ENCODE peak calls at places on chromosomes 16 and 17, in five cellular contexts. R is cardiac fibroblast, A is pons, T is astrocyte of the cerebellum, E is C1 segment of cervical spinal cord. J is an unnamed sample.

GRCh38 chr17:58280480-58281217 is at the start of gene MPO:
- DNase-seq in R (no peak), A (no peak), T (no peak), E (no peak), J (no peak)

GRCh38 chr17:44308865-44309264 is 464 bp downstream of the RUNDC3A start:
- DNase-seq in R (no peak), A (peak; percentile 46), T (no peak), E (peak; percentile 61), J (peak; percentile 28)

GRCh38 chr16:66660422-66661209 is 35.9 kb downstream of the CMTM4 start:
- DNase-seq in R (peak; percentile 89), A (peak; percentile 85), T (peak; percentile 57), E (peak; percentile 29), J (peak; percentile 72)

GRCh38 chr17:2844386-2844785 is 48.1 kb downstream of the RAP1GAP2 start:
- DNase-seq in R (no peak), A (no peak), T (no peak), E (no peak), J (no peak)

GRCh38 chr17:1180958-1181768 is 1.4 kb upstream of the ABR start:
- DNase-seq in R (no peak), A (no peak), T (no peak), E (no peak), J (no peak)

GRCh38 chr16:3774156-3774767 is 56.9 kb upstream of the TRAP1 start:
- DNase-seq in R (peak; percentile 61), A (peak; percentile 56), T (no peak), E (peak; percentile 2), J (no peak)

GRCh38 chr16:48574148-48574547 is 35.8 kb downstream of the N4BP1 start:
- DNase-seq in R (peak; percentile 52), A (no peak), T (no peak), E (no peak), J (no peak)

GRCh38 chr17:16304832-16305231 is 48.4 kb downstream of the CENPV start:
- DNase-seq in R (peak; percentile 53), A (no peak), T (no peak), E (no peak), J (no peak)

GRCh38 chr16:70725912-70726828 is 40.3 kb upstream of the MTSS2 start:
- DNase-seq in R (peak; percentile 44), A (peak; percentile 97), T (no peak), E (peak; percentile 78), J (peak; percentile 87)

GRCh38 chr16:85417156-85417860 is 195.8 kb upstream of the GSE1 start:
- DNase-seq in R (no peak), A (no peak), T (no peak), E (no peak), J (no peak)

GRCh38 chr16:85123891-85124635 is 11.8 kb upstream of the CIBAR2 start:
- DNase-seq in R (peak; percentile 87), A (peak; percentile 20), T (peak; percentile 81), E (peak; percentile 49), J (peak; percentile 59)

GRCh38 chr16:47928008-47928407 is 227.8 kb downstream of the ABCC12 start:
- DNase-seq in R (no peak), A (no peak), T (no peak), E (no peak), J (no peak)

GRCh38 chr17:18166894-18167293 is 16.7 kb upstream of the ALKBH5 start:
- DNase-seq in R (peak; percentile 25), A (no peak), T (no peak), E (no peak), J (no peak)

GRCh38 chr17:62663304-62663703 is 35.8 kb downstream of the MRC2 start:
- DNase-seq in R (no peak), A (no peak), T (no peak), E (no peak), J (no peak)

GRCh38 chr17:40024901-40025300 is 9.7 kb downstream of the CSF3 start:
- DNase-seq in R (no peak), A (no peak), T (peak; percentile 43), E (no peak), J (no peak)

GRCh38 chr17:19263621-19264010 is 26.4 kb downstream of the EPN2 start:
- DNase-seq in R (no peak), A (peak; percentile 69), T (no peak), E (no peak), J (no peak)

GRCh38 chr16:69064789-69065313 is 40.6 kb upstream of the HAS3 start:
- DNase-seq in R (no peak), A (no peak), T (no peak), E (no peak), J (no peak)

GRCh38 chr16:85686912-85687591 is 1.7 kb downstream of the GINS2 start:
- DNase-seq in R (no peak), A (no peak), T (no peak), E (no peak), J (no peak)

GRCh38 chr17:10681866-10682446 is 15.4 kb downstream of the SCO1 start:
- DNase-seq in R (peak; percentile 80), A (no peak), T (no peak), E (no peak), J (no peak)

GRCh38 chr16:50419116-50419515 is 50.3 kb upstream of the BRD7 start:
- DNase-seq in R (no peak), A (no peak), T (no peak), E (no peak), J (no peak)

GRCh38 chr16:24297375-24297774 is 41.2 kb downstream of the CACNG3 start:
- DNase-seq in R (no peak), A (no peak), T (no peak), E (no peak), J (no peak)

GRCh38 chr17:82458885-82459424 is 414 bp downstream of the NARF start:
- DNase-seq in R (peak; percentile 39), A (no peak), T (no peak), E (no peak), J (peak; percentile 16)

GRCh38 chr17:38883592-38884526 is 14.0 kb downstream of the LASP1 start:
- DNase-seq in R (peak; percentile 56), A (peak; percentile 44), T (peak; percentile 74), E (no peak), J (peak; percentile 40)

GRCh38 chr17:40109471-40109824 is 9.1 kb upstream of the NR1D1 start:
- DNase-seq in R (no peak), A (no peak), T (no peak), E (no peak), J (no peak)

GRCh38 chr17:65527857-65528591 is 33.4 kb downstream of the AXIN2 start:
- DNase-seq in R (no peak), A (no peak), T (no peak), E (no peak), J (no peak)

GRCh38 chr16:11627822-11628457 is 40.3 kb upstream of the SNN start:
- DNase-seq in R (peak; percentile 59), A (no peak), T (no peak), E (no peak), J (no peak)

GRCh38 chr17:73462830-73463229 is 151.0 kb upstream of the CDC42EP4 start:
- DNase-seq in R (no peak), A (no peak), T (no peak), E (no peak), J (no peak)

GRCh38 chr16:83136419-83136818 is 509.6 kb downstream of the CDH13 start:
- DNase-seq in R (no peak), A (no peak), T (no peak), E (no peak), J (no peak)

GRCh38 chr17:19317359-19318095 is 45.0 kb downstream of the B9D1 start:
- DNase-seq in R (peak; percentile 85), A (peak; percentile 96), T (peak; percentile 75), E (peak; percentile 92), J (peak; percentile 91)

GRCh38 chr16:64196444-64196843 is 925.4 kb downstream of the CDH11 start:
- DNase-seq in R (peak; percentile 17), A (no peak), T (no peak), E (no peak), J (no peak)

GRCh38 chr16:65306313-65306712 is 184.4 kb upstream of the CDH11 start:
- DNase-seq in R (no peak), A (no peak), T (no peak), E (no peak), J (no peak)

GRCh38 chr16:4654387-4654901 is 29.8 kb downstream of the MGRN1 start:
- DNase-seq in R (no peak), A (no peak), T (no peak), E (no peak), J (no peak)

GRCh38 chr16:84193480-84193879 is 2.5 kb downstream of the ADAD2 start:
- DNase-seq in R (no peak), A (no peak), T (no peak), E (no peak), J (no peak)

GRCh38 chr17:64291268-64291851 is 28.3 kb upstream of the TEX2 start:
- DNase-seq in R (no peak), A (no peak), T (no peak), E (no peak), J (no peak)

GRCh38 chr17:38604479-38605229 is 1.1 kb downstream of the SRCIN1 start:
- DNase-seq in R (no peak), A (peak; percentile 72), T (no peak), E (peak; percentile 74), J (peak; percentile 34)

GRCh38 chr16:60304725-60305124 is 1570.6 kb upstream of the GOT2 start:
- DNase-seq in R (no peak), A (no peak), T (no peak), E (no peak), J (no peak)